ENCODE peak calls at places on chromosomes 7 and 10, in eight cellular contexts. One of them, this sample, is unnamed.

GRCh38 chr7:134154581-134155130 is 27.5 kb downstream of the LRGUK start:
- DNase-seq in GDM1: no peak
- DNase-seq in COR-L47: no peak
- DNase-seq in T-helper 2 cell: no peak
- DNase-seq in activated CD8-positive, alpha-beta memory T cell treated with anti-CD3 and anti-CD28 coated beads, Interleukin-2, amount 10 ng/mL, durations not matched to agents 7 days and 5 days: no peak
- DNase-seq in Panc1: no peak
- DNase-seq in adipocyte: peak
- DNase-seq in globus pallidus: no peak
- DNase-seq in this sample: peak

GRCh38 chr7:84219310-84219709 is 24.7 kb upstream of the SEMA3A start:
- DNase-seq in activated CD8-positive, alpha-beta memory T cell treated with anti-CD3 and anti-CD28 coated beads, Interleukin-2, amount 10 ng/mL, durations not matched to agents 7 days and 5 days: no peak
- DNase-seq in globus pallidus: no peak
- DNase-seq in adipocyte: no peak
- DNase-seq in GDM1: no peak
- DNase-seq in T-helper 2 cell: no peak
- DNase-seq in Panc1: no peak
- DNase-seq in COR-L47: no peak
- DNase-seq in this sample: no peak

GRCh38 chr10:31923389-31923788 is 5.2 kb downstream of the ARHGAP12 start:
- DNase-seq in adipocyte: no peak
- DNase-seq in globus pallidus: no peak
- DNase-seq in GDM1: no peak
- DNase-seq in T-helper 2 cell: no peak
- DNase-seq in activated CD8-positive, alpha-beta memory T cell treated with anti-CD3 and anti-CD28 coated beads, Interleukin-2, amount 10 ng/mL, durations not matched to agents 7 days and 5 days: no peak
- DNase-seq in COR-L47: no peak
- DNase-seq in Panc1: no peak
- DNase-seq in this sample: no peak

GRCh38 chr7:86094166-86094669 is 549.5 kb upstream of the GRM3 start:
- DNase-seq in COR-L47: no peak
- DNase-seq in Panc1: no peak
- DNase-seq in T-helper 2 cell: no peak
- DNase-seq in activated CD8-positive, alpha-beta memory T cell treated with anti-CD3 and anti-CD28 coated beads, Interleukin-2, amount 10 ng/mL, durations not matched to agents 7 days and 5 days: no peak
- DNase-seq in globus pallidus: no peak
- DNase-seq in GDM1: no peak
- DNase-seq in adipocyte: no peak
- DNase-seq in this sample: no peak

GRCh38 chr10:88226891-88227290 is 356.2 kb downstream of the RNLS start:
- DNase-seq in COR-L47: no peak
- DNase-seq in globus pallidus: no peak
- DNase-seq in Panc1: no peak
- DNase-seq in activated CD8-positive, alpha-beta memory T cell treated with anti-CD3 and anti-CD28 coated beads, Interleukin-2, amount 10 ng/mL, durations not matched to agents 7 days and 5 days: no peak
- DNase-seq in GDM1: no peak
- DNase-seq in T-helper 2 cell: no peak
- DNase-seq in adipocyte: no peak
- DNase-seq in this sample: peak

GRCh38 chr10:25483999-25484398 is 309.2 kb downstream of the GPR158 start:
- DNase-seq in T-helper 2 cell: no peak
- DNase-seq in activated CD8-positive, alpha-beta memory T cell treated with anti-CD3 and anti-CD28 coated beads, Interleukin-2, amount 10 ng/mL, durations not matched to agents 7 days and 5 days: no peak
- DNase-seq in GDM1: no peak
- DNase-seq in globus pallidus: no peak
- DNase-seq in Panc1: no peak
- DNase-seq in adipocyte: no peak
- DNase-seq in COR-L47: no peak
- DNase-seq in this sample: no peak

GRCh38 chr7:130149575-130150139 is 55.5 kb downstream of the TMEM209 start:
- DNase-seq in activated CD8-positive, alpha-beta memory T cell treated with anti-CD3 and anti-CD28 coated beads, Interleukin-2, amount 10 ng/mL, durations not matched to agents 7 days and 5 days: no peak
- DNase-seq in T-helper 2 cell: no peak
- DNase-seq in Panc1: no peak
- DNase-seq in globus pallidus: no peak
- DNase-seq in GDM1: peak
- DNase-seq in COR-L47: peak
- DNase-seq in adipocyte: no peak
- DNase-seq in this sample: no peak

GRCh38 chr10:58064714-58065528 is 202.8 kb downstream of the IPMK start:
- DNase-seq in GDM1: peak
- DNase-seq in Panc1: peak
- DNase-seq in globus pallidus: peak
- DNase-seq in T-helper 2 cell: no peak
- DNase-seq in activated CD8-positive, alpha-beta memory T cell treated with anti-CD3 and anti-CD28 coated beads, Interleukin-2, amount 10 ng/mL, durations not matched to agents 7 days and 5 days: no peak
- DNase-seq in COR-L47: peak
- DNase-seq in adipocyte: peak
- DNase-seq in this sample: peak

GRCh38 chr10:2731940-2732339 is 335.4 kb upstream of the PFKP start:
- DNase-seq in COR-L47: no peak
- DNase-seq in activated CD8-positive, alpha-beta memory T cell treated with anti-CD3 and anti-CD28 coated beads, Interleukin-2, amount 10 ng/mL, durations not matched to agents 7 days and 5 days: no peak
- DNase-seq in T-helper 2 cell: no peak
- DNase-seq in Panc1: no peak
- DNase-seq in globus pallidus: no peak
- DNase-seq in adipocyte: no peak
- DNase-seq in GDM1: no peak
- DNase-seq in this sample: no peak

GRCh38 chr10:8444630-8445029 is 390.1 kb downstream of the GATA3 start:
- DNase-seq in activated CD8-positive, alpha-beta memory T cell treated with anti-CD3 and anti-CD28 coated beads, Interleukin-2, amount 10 ng/mL, durations not matched to agents 7 days and 5 days: peak
- DNase-seq in adipocyte: no peak
- DNase-seq in COR-L47: no peak
- DNase-seq in globus pallidus: no peak
- DNase-seq in Panc1: no peak
- DNase-seq in GDM1: no peak
- DNase-seq in T-helper 2 cell: peak
- DNase-seq in this sample: peak

GRCh38 chr10:50740351-50740688 is 584 bp downstream of the ASAH2B start:
- DNase-seq in COR-L47: peak
- DNase-seq in Panc1: no peak
- DNase-seq in adipocyte: peak
- DNase-seq in globus pallidus: no peak
- DNase-seq in T-helper 2 cell: peak
- DNase-seq in activated CD8-positive, alpha-beta memory T cell treated with anti-CD3 and anti-CD28 coated beads, Interleukin-2, amount 10 ng/mL, durations not matched to agents 7 days and 5 days: peak
- DNase-seq in GDM1: no peak
- DNase-seq in this sample: peak

GRCh38 chr10:131437556-131438465 is 126.3 kb upstream of the TCERG1L start:
- DNase-seq in activated CD8-positive, alpha-beta memory T cell treated with anti-CD3 and anti-CD28 coated beads, Interleukin-2, amount 10 ng/mL, durations not matched to agents 7 days and 5 days: no peak
- DNase-seq in T-helper 2 cell: no peak
- DNase-seq in COR-L47: no peak
- DNase-seq in GDM1: no peak
- DNase-seq in Panc1: no peak
- DNase-seq in globus pallidus: peak
- DNase-seq in adipocyte: no peak
- DNase-seq in this sample: no peak

GRCh38 chr7:1176891-1177373 is 16.9 kb upstream of the ZFAND2A start:
- DNase-seq in COR-L47: peak
- DNase-seq in adipocyte: peak
- DNase-seq in activated CD8-positive, alpha-beta memory T cell treated with anti-CD3 and anti-CD28 coated beads, Interleukin-2, amount 10 ng/mL, durations not matched to agents 7 days and 5 days: peak
- DNase-seq in GDM1: peak
- DNase-seq in T-helper 2 cell: peak
- DNase-seq in Panc1: no peak
- DNase-seq in globus pallidus: no peak
- DNase-seq in this sample: peak

GRCh38 chr10:75165684-75166622 is 44.6 kb upstream of the VDAC2 start:
- DNase-seq in COR-L47: no peak
- DNase-seq in adipocyte: no peak
- DNase-seq in activated CD8-positive, alpha-beta memory T cell treated with anti-CD3 and anti-CD28 coated beads, Interleukin-2, amount 10 ng/mL, durations not matched to agents 7 days and 5 days: peak
- DNase-seq in GDM1: peak
- DNase-seq in Panc1: no peak
- DNase-seq in T-helper 2 cell: peak
- DNase-seq in globus pallidus: no peak
- DNase-seq in this sample: peak

GRCh38 chr7:108716783-108717182 is 147.1 kb downstream of the DNAJB9 start:
- DNase-seq in globus pallidus: no peak
- DNase-seq in activated CD8-positive, alpha-beta memory T cell treated with anti-CD3 and anti-CD28 coated beads, Interleukin-2, amount 10 ng/mL, durations not matched to agents 7 days and 5 days: no peak
- DNase-seq in GDM1: no peak
- DNase-seq in COR-L47: no peak
- DNase-seq in T-helper 2 cell: no peak
- DNase-seq in adipocyte: no peak
- DNase-seq in Panc1: no peak
- DNase-seq in this sample: no peak

GRCh38 chr7:149773446-149774236 is at the start of gene ZNF467:
- DNase-seq in GDM1: peak
- DNase-seq in globus pallidus: peak
- DNase-seq in Panc1: no peak
- DNase-seq in COR-L47: peak
- DNase-seq in adipocyte: peak
- DNase-seq in T-helper 2 cell: peak
- DNase-seq in activated CD8-positive, alpha-beta memory T cell treated with anti-CD3 and anti-CD28 coated beads, Interleukin-2, amount 10 ng/mL, durations not matched to agents 7 days and 5 days: no peak
- DNase-seq in this sample: no peak

GRCh38 chr7:155880721-155881120 is 68.5 kb upstream of the SHH start:
- DNase-seq in T-helper 2 cell: no peak
- DNase-seq in COR-L47: no peak
- DNase-seq in Panc1: no peak
- DNase-seq in globus pallidus: no peak
- DNase-seq in adipocyte: no peak
- DNase-seq in activated CD8-positive, alpha-beta memory T cell treated with anti-CD3 and anti-CD28 coated beads, Interleukin-2, amount 10 ng/mL, durations not matched to agents 7 days and 5 days: no peak
- DNase-seq in GDM1: no peak
- DNase-seq in this sample: no peak

GRCh38 chr10:6721480-6721879 is 141.4 kb upstream of the PRKCQ start:
- DNase-seq in Panc1: no peak
- DNase-seq in T-helper 2 cell: no peak
- DNase-seq in activated CD8-positive, alpha-beta memory T cell treated with anti-CD3 and anti-CD28 coated beads, Interleukin-2, amount 10 ng/mL, durations not matched to agents 7 days and 5 days: no peak
- DNase-seq in globus pallidus: peak
- DNase-seq in adipocyte: peak
- DNase-seq in GDM1: no peak
- DNase-seq in COR-L47: no peak
- DNase-seq in this sample: peak

GRCh38 chr7:55928006-55928767 is 23.5 kb upstream of the MRPS17 start:
- DNase-seq in globus pallidus: no peak
- DNase-seq in GDM1: no peak
- DNase-seq in adipocyte: no peak
- DNase-seq in T-helper 2 cell: no peak
- DNase-seq in Panc1: no peak
- DNase-seq in activated CD8-positive, alpha-beta memory T cell treated with anti-CD3 and anti-CD28 coated beads, Interleukin-2, amount 10 ng/mL, durations not matched to agents 7 days and 5 days: no peak
- DNase-seq in COR-L47: no peak
- DNase-seq in this sample: no peak

GRCh38 chr7:116653204-116653603 is 18.8 kb upstream of the MET start:
- DNase-seq in activated CD8-positive, alpha-beta memory T cell treated with anti-CD3 and anti-CD28 coated beads, Interleukin-2, amount 10 ng/mL, durations not matched to agents 7 days and 5 days: no peak
- DNase-seq in T-helper 2 cell: no peak
- DNase-seq in globus pallidus: no peak
- DNase-seq in adipocyte: peak
- DNase-seq in GDM1: peak
- DNase-seq in Panc1: no peak
- DNase-seq in COR-L47: no peak
- DNase-seq in this sample: peak

GRCh38 chr7:138195207-138195606 is 118.9 kb downstream of the AKR1D1 start:
- DNase-seq in globus pallidus: no peak
- DNase-seq in T-helper 2 cell: no peak
- DNase-seq in activated CD8-positive, alpha-beta memory T cell treated with anti-CD3 and anti-CD28 coated beads, Interleukin-2, amount 10 ng/mL, durations not matched to agents 7 days and 5 days: no peak
- DNase-seq in Panc1: no peak
- DNase-seq in COR-L47: no peak
- DNase-seq in GDM1: no peak
- DNase-seq in adipocyte: no peak
- DNase-seq in this sample: peak

GRCh38 chr7:47941136-47941844 is 7.0 kb downstream of the PKD1L1 start:
- DNase-seq in GDM1: no peak
- DNase-seq in globus pallidus: no peak
- DNase-seq in adipocyte: peak
- DNase-seq in activated CD8-positive, alpha-beta memory T cell treated with anti-CD3 and anti-CD28 coated beads, Interleukin-2, amount 10 ng/mL, durations not matched to agents 7 days and 5 days: no peak
- DNase-seq in T-helper 2 cell: no peak
- DNase-seq in Panc1: no peak
- DNase-seq in COR-L47: no peak
- DNase-seq in this sample: peak

GRCh38 chr7:135193615-135194081 is 17.7 kb downstream of the WDR91 start:
- DNase-seq in T-helper 2 cell: no peak
- DNase-seq in adipocyte: peak
- DNase-seq in GDM1: no peak
- DNase-seq in COR-L47: no peak
- DNase-seq in globus pallidus: no peak
- DNase-seq in activated CD8-positive, alpha-beta memory T cell treated with anti-CD3 and anti-CD28 coated beads, Interleukin-2, amount 10 ng/mL, durations not matched to agents 7 days and 5 days: peak
- DNase-seq in Panc1: no peak
- DNase-seq in this sample: peak

GRCh38 chr10:83991986-83992753 is 147.1 kb upstream of the GHITM start:
- DNase-seq in globus pallidus: peak
- DNase-seq in Panc1: no peak
- DNase-seq in GDM1: peak
- DNase-seq in T-helper 2 cell: no peak
- DNase-seq in adipocyte: peak
- DNase-seq in COR-L47: peak
- DNase-seq in activated CD8-positive, alpha-beta memory T cell treated with anti-CD3 and anti-CD28 coated beads, Interleukin-2, amount 10 ng/mL, durations not matched to agents 7 days and 5 days: peak
- DNase-seq in this sample: no peak

GRCh38 chr10:52609071-52609470 is 163.5 kb downstream of the MBL2 start:
- DNase-seq in adipocyte: no peak
- DNase-seq in activated CD8-positive, alpha-beta memory T cell treated with anti-CD3 and anti-CD28 coated beads, Interleukin-2, amount 10 ng/mL, durations not matched to agents 7 days and 5 days: no peak
- DNase-seq in T-helper 2 cell: no peak
- DNase-seq in globus pallidus: no peak
- DNase-seq in COR-L47: no peak
- DNase-seq in Panc1: no peak
- DNase-seq in GDM1: no peak
- DNase-seq in this sample: no peak

GRCh38 chr7:46369933-46370654 is 449.0 kb upstream of the IGFBP3 start:
- DNase-seq in Panc1: no peak
- DNase-seq in T-helper 2 cell: no peak
- DNase-seq in GDM1: no peak
- DNase-seq in activated CD8-positive, alpha-beta memory T cell treated with anti-CD3 and anti-CD28 coated beads, Interleukin-2, amount 10 ng/mL, durations not matched to agents 7 days and 5 days: no peak
- DNase-seq in adipocyte: peak
- DNase-seq in COR-L47: no peak
- DNase-seq in globus pallidus: no peak
- DNase-seq in this sample: peak

GRCh38 chr7:132683967-132684690 is 107.9 kb upstream of the PLXNA4 start:
- DNase-seq in Panc1: no peak
- DNase-seq in T-helper 2 cell: no peak
- DNase-seq in COR-L47: no peak
- DNase-seq in activated CD8-positive, alpha-beta memory T cell treated with anti-CD3 and anti-CD28 coated beads, Interleukin-2, amount 10 ng/mL, durations not matched to agents 7 days and 5 days: no peak
- DNase-seq in adipocyte: no peak
- DNase-seq in GDM1: no peak
- DNase-seq in globus pallidus: no peak
- DNase-seq in this sample: no peak

GRCh38 chr10:50604823-50605222 is 18.9 kb downstream of the SGMS1 start:
- DNase-seq in globus pallidus: no peak
- DNase-seq in Panc1: no peak
- DNase-seq in T-helper 2 cell: no peak
- DNase-seq in GDM1: no peak
- DNase-seq in COR-L47: no peak
- DNase-seq in activated CD8-positive, alpha-beta memory T cell treated with anti-CD3 and anti-CD28 coated beads, Interleukin-2, amount 10 ng/mL, durations not matched to agents 7 days and 5 days: no peak
- DNase-seq in adipocyte: peak
- DNase-seq in this sample: peak

GRCh38 chr10:627032-627992 is 62.2 kb downstream of the DIP2C start:
- DNase-seq in globus pallidus: peak
- DNase-seq in activated CD8-positive, alpha-beta memory T cell treated with anti-CD3 and anti-CD28 coated beads, Interleukin-2, amount 10 ng/mL, durations not matched to agents 7 days and 5 days: no peak
- DNase-seq in T-helper 2 cell: no peak
- DNase-seq in Panc1: no peak
- DNase-seq in COR-L47: no peak
- DNase-seq in GDM1: no peak
- DNase-seq in adipocyte: no peak
- DNase-seq in this sample: no peak

GRCh38 chr7:23358152-23358674 is 59.1 kb downstream of the MALSU1 start:
- DNase-seq in activated CD8-positive, alpha-beta memory T cell treated with anti-CD3 and anti-CD28 coated beads, Interleukin-2, amount 10 ng/mL, durations not matched to agents 7 days and 5 days: no peak
- DNase-seq in globus pallidus: no peak
- DNase-seq in GDM1: no peak
- DNase-seq in adipocyte: no peak
- DNase-seq in COR-L47: no peak
- DNase-seq in T-helper 2 cell: no peak
- DNase-seq in Panc1: no peak
- DNase-seq in this sample: no peak

GRCh38 chr7:80312139-80312661 is 177.6 kb downstream of the GNAI1 start:
- DNase-seq in activated CD8-positive, alpha-beta memory T cell treated with anti-CD3 and anti-CD28 coated beads, Interleukin-2, amount 10 ng/mL, durations not matched to agents 7 days and 5 days: no peak
- DNase-seq in T-helper 2 cell: no peak
- DNase-seq in GDM1: no peak
- DNase-seq in COR-L47: peak
- DNase-seq in Panc1: peak
- DNase-seq in adipocyte: peak
- DNase-seq in globus pallidus: no peak
- DNase-seq in this sample: peak

GRCh38 chr10:26857991-26858706 is 2.6 kb downstream of the ABI1 start:
- DNase-seq in COR-L47: no peak
- DNase-seq in activated CD8-positive, alpha-beta memory T cell treated with anti-CD3 and anti-CD28 coated beads, Interleukin-2, amount 10 ng/mL, durations not matched to agents 7 days and 5 days: no peak
- DNase-seq in globus pallidus: no peak
- DNase-seq in Panc1: no peak
- DNase-seq in adipocyte: peak
- DNase-seq in T-helper 2 cell: no peak
- DNase-seq in GDM1: no peak
- DNase-seq in this sample: no peak

GRCh38 chr7:111238891-111239290 is 148.0 kb downstream of the LRRN3 start:
- DNase-seq in adipocyte: peak
- DNase-seq in COR-L47: no peak
- DNase-seq in Panc1: no peak
- DNase-seq in activated CD8-positive, alpha-beta memory T cell treated with anti-CD3 and anti-CD28 coated beads, Interleukin-2, amount 10 ng/mL, durations not matched to agents 7 days and 5 days: no peak
- DNase-seq in T-helper 2 cell: no peak
- DNase-seq in globus pallidus: peak
- DNase-seq in GDM1: no peak
- DNase-seq in this sample: peak

GRCh38 chr7:55439627-55440026 is 74.5 kb downstream of the LANCL2 start:
- DNase-seq in T-helper 2 cell: no peak
- DNase-seq in COR-L47: no peak
- DNase-seq in Panc1: no peak
- DNase-seq in GDM1: no peak
- DNase-seq in activated CD8-positive, alpha-beta memory T cell treated with anti-CD3 and anti-CD28 coated beads, Interleukin-2, amount 10 ng/mL, durations not matched to agents 7 days and 5 days: no peak
- DNase-seq in adipocyte: no peak
- DNase-seq in globus pallidus: no peak
- DNase-seq in this sample: peak

This sample was measured in RPMI7951.